ENCODE peak calls at places on chromosome 1, in four cellular contexts. N is HepG2, X is K562, I is GM12878. O is an unnamed sample.
A peak's percentile ranks its signal among the peaks of the same experiment; 100 is the strongest.

GRCh38 chr1:9363061-9363471 is 70.4 kb downstream of the SPSB1 start:
- DNase-seq in N (no peak), I (no peak), X (no peak), O (no peak)

GRCh38 chr1:2486558-2486957 is 10.5 kb downstream of the PLCH2 start:
- DNase-seq in N (no peak), X (no peak), I (no peak), O (no peak)

GRCh38 chr1:238465449-238465848 is 574.7 kb upstream of the ZP4 start:
- DNase-seq in I (no peak), X (no peak), N (no peak), O (no peak)

GRCh38 chr1:119859647-119860046 is 36.7 kb downstream of the ADAM30 start:
- DNase-seq in N (no peak), I (no peak), X (peak; percentile 87), O (no peak)

GRCh38 chr1:195604287-195604686 is 1004.0 kb downstream of the KCNT2 start:
- DNase-seq in X (no peak), I (no peak), N (no peak), O (no peak)

GRCh38 chr1:161743231-161743630 is 6.4 kb upstream of the DUSP12 start:
- DNase-seq in I (no peak), N (no peak), X (no peak), O (no peak)

GRCh38 chr1:233391338-233391737 is 63.8 kb downstream of the MAP3K21 start:
- DNase-seq in N (no peak), X (no peak), I (no peak), O (no peak)

GRCh38 chr1:175933801-175934200 is 190.4 kb upstream of the TNR start:
- DNase-seq in N (peak; percentile 13), X (no peak), I (no peak), O (peak; percentile 25)

GRCh38 chr1:59332221-59332620 is 35.3 kb downstream of the FGGY start:
- DNase-seq in I (no peak), N (no peak), X (no peak), O (no peak)

GRCh38 chr1:39509360-39510009 is 18.0 kb downstream of the BMP8A start:
- DNase-seq in I (peak; percentile 54), N (no peak), X (no peak), O (no peak)

GRCh38 chr1:2415801-2416208 is 3.4 kb upstream of the PEX10 start:
- DNase-seq in I (no peak), N (no peak), X (no peak), O (no peak)

GRCh38 chr1:1080951-1081310 is 6.8 kb upstream of the RNF223 start:
- DNase-seq in N (no peak), X (no peak), I (no peak), O (peak; percentile 27)

GRCh38 chr1:163130250-163130856 is 61.2 kb downstream of the RGS4 start:
- DNase-seq in X (no peak), N (no peak), I (no peak), O (no peak)

DNA sequence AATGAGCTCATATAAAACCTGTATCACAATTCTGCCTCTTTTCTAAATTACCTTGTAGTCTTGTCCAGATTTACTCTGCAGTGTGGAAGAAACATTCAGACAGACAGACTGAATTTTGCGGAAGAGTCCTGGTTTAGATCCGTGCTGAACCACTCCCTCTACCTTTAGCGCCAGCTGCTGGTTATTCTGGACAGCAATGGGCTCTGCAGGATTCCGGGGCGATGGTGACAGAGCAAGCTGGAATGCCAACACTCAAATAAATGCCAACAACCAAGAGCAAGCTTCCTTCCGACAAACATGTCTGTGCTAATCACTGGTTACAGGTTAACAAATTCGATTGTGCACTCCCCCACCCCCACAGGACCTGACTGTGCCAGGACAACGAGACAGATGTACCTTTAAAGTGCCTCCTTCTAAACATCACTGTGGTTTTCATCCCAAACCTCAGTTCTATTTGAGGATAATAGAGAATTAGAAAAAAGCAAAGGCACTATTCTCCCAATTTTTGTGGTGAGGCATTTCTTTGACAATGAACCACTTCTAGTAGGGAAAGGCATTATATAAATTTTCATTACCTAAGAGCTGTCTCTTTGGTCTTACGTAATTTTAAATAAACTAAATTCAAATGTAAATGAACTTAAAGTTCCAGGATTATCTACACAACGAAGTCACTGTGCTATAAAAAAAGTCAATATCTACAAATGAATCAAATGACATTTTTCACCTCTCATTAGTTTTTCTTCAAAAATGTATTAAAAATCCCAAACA is 90.4 kb downstream of the INTS7 start:
- DNase-seq in X (no peak), I (no peak), N (peak; percentile 94), O (peak; percentile 55)
- TF ChIP-seq NR2C2 in X (no peak), I (no peak), N (peak; percentile 18), O (no peak)

DNA sequence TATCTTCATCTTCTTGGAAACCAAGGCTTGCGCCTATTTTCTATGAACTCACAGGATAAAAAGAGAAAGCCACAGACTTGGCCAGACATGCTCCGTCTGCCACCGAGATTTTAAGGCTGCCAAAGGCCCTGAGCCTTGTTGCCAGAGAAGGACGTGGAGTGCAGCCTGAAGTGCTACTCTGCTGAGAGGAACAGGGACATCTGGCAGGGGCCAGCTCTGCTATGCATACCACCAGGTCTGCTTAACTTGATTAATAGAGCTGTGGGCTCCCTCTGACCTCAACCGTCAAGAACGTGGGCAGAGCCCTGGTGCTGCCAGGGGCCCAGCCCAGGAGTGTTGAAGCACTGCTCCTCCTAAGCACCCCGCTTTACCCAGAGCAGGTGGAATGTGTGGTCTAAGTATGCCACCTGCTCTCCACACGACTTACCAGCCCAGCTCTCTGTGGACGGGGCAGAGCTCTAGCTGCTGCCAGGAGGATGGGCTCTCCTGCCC is 10.5 kb downstream of the HCRTR1 start:
- DNase-seq in N (no peak), X (no peak), I (no peak), O (no peak)
- TF ChIP-seq NR2C2 in N (no peak), X (no peak), I (no peak), O (no peak)

DNA sequence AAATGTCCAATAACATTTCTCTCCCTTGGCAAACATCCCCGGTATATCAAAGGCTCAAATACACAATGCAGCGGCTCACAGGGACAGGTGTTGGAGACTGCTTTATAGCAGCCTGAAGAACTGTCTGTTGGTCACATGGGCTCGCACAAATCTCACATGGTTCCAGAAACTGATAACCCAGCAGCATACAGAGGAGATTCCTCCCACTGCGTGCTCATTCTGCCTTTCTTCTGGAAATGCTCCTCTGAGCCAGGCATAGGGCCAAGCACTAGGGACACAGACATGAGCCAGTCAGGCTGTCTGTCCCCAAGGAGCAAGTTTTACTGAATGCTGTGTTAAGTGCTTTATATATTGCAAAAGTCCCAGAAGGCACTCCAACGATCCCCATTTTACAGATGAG is 110.3 kb downstream of the HMGB4 start:
- DNase-seq in X (no peak), I (no peak), N (no peak), O (no peak)
- TF ChIP-seq NR2C2 in X (no peak), I (no peak), N (no peak), O (no peak)

DNA sequence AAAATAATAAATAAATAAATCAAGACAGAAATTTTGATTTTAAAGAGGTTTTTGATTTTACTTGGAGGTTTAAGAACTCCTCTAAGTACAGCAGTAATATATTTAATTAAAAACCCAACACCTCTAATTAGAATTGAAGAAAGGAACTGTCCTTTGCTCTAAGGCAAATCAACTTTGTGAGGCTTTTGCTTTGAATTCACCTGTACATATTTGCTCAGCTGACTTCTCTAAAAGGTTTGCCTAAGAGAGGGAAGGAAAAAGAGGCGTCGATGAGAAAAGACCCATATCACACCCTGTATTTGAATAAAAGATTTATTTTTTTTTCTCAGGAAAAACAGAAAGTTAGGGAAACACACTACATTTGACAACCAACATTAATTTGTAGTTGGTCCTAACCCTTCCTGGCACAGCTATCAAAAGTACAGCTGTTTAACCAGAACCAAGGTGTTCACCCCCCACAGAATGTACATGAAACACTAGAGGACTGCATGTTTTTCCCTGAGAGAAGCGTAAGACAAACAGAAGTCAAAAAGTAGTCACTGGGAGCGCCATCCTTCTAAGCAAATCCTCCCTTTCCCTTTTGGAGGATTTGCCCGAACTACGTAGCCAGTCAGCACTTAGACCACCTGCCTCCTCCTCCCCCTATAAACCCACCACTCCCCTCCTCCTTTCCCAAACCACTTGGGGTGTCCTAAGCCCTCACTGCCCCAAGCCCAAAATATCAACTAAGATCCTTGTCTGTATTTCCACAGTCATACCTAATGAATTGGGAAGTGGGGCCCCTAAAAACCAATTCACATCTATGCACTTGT is 4.9 kb downstream of the MCL1 start:
- DNase-seq in X (no peak), I (no peak), N (no peak), O (no peak)
- TF ChIP-seq NR2C2 in X (no peak), I (no peak), N (no peak), O (no peak)

DNA sequence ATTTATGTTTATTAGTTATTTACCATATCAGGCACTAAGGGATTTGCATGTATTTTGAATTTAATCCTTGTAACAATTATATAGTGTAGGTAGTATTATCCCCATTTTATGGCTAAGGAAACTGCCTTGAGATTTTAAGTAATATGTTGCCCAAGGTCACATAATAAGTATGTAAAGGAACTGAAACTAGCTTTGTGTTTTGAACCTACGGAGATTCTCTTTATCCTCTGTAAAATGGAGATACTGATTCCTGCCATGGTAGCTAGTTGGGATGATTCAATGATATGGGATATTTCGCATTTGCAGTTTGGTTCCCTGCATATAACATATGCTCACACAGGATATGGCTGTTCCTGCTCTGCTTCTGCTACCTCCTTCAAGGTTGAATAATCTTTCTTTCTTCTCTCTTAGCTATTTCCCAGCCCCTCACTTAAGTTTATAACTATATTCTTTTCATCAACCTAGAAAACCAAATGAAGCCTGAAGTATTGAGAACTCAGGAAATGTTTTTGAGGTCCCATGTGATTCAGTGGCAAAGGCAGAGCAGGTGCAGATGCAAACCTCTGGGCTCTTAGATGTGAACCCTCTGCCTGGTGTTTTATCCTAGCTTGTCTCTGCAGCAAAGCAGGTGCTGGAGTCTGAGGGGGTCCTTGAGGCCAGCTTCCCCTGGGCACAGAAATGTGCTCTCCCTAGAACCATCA is 144.5 kb downstream of the ST6GALNAC3 start:
- DNase-seq in N (no peak), I (no peak), X (no peak), O (no peak)
- TF ChIP-seq NR2C2 in N (no peak), I (no peak), X (no peak), O (no peak)

O was measured in WTC11.